ENCODE peak calls at places on chromosomes 7 and 10, in four cellular contexts. One of them, this sample, is unnamed.

GRCh38 chr7:47504546-47505316 is 77.2 kb downstream of the TNS3 start:
- DNase-seq in A549: no peak
- DNase-seq in GM12865: no peak
- DNase-seq in CD4-positive, alpha-beta T cell: no peak
- DNase-seq in this sample: no peak

GRCh38 chr7:46569117-46569433 is 648.0 kb upstream of the IGFBP3 start:
- DNase-seq in A549: no peak
- DNase-seq in GM12865: no peak
- DNase-seq in CD4-positive, alpha-beta T cell: no peak
- DNase-seq in this sample: no peak

GRCh38 chr7:15305002-15305600 is 256.7 kb downstream of the AGMO start:
- DNase-seq in A549: peak
- DNase-seq in GM12865: peak
- DNase-seq in CD4-positive, alpha-beta T cell: no peak
- DNase-seq in this sample: peak

GRCh38 chr10:32950457-32951109 is 7.4 kb downstream of the ITGB1 start:
- DNase-seq in A549: no peak
- DNase-seq in GM12865: no peak
- DNase-seq in CD4-positive, alpha-beta T cell: no peak
- DNase-seq in this sample: no peak

GRCh38 chr10:22259280-22259679 is 41.5 kb upstream of the EBLN1 start:
- DNase-seq in A549: peak
- DNase-seq in GM12865: peak
- DNase-seq in CD4-positive, alpha-beta T cell: no peak
- DNase-seq in this sample: no peak

GRCh38 chr7:28346972-28347371 is 65.3 kb upstream of the CREB5 start:
- DNase-seq in A549: no peak
- DNase-seq in GM12865: no peak
- DNase-seq in CD4-positive, alpha-beta T cell: no peak
- DNase-seq in this sample: no peak

GRCh38 chr7:95471076-95471475 is 14.7 kb upstream of the ASB4 start:
- DNase-seq in A549: peak
- DNase-seq in GM12865: no peak
- DNase-seq in CD4-positive, alpha-beta T cell: no peak
- DNase-seq in this sample: no peak

GRCh38 chr10:4498763-4499251 is 327.2 kb upstream of the AKR1E2 start:
- DNase-seq in A549: no peak
- DNase-seq in GM12865: no peak
- DNase-seq in CD4-positive, alpha-beta T cell: no peak
- DNase-seq in this sample: no peak

GRCh38 chr7:150983893-150984368 is 5.8 kb upstream of the KCNH2 start:
- DNase-seq in A549: no peak
- DNase-seq in GM12865: peak
- DNase-seq in CD4-positive, alpha-beta T cell: no peak
- DNase-seq in this sample: no peak

GRCh38 chr7:44847509-44847919 is 373 bp downstream of the H2AZ2 start:
- DNase-seq in A549: peak
- DNase-seq in GM12865: peak
- DNase-seq in CD4-positive, alpha-beta T cell: peak
- DNase-seq in this sample: peak

GRCh38 chr7:108310351-108310750 is 145.9 kb downstream of the NRCAM start:
- DNase-seq in A549: no peak
- DNase-seq in GM12865: no peak
- DNase-seq in CD4-positive, alpha-beta T cell: no peak
- DNase-seq in this sample: no peak

GRCh38 chr7:3733541-3734140 is 432.6 kb downstream of the SDK1 start:
- DNase-seq in A549: no peak
- DNase-seq in GM12865: no peak
- DNase-seq in CD4-positive, alpha-beta T cell: no peak
- DNase-seq in this sample: no peak

GRCh38 chr10:85548038-85548437 is 818.6 kb downstream of the GRID1 start:
- DNase-seq in A549: peak
- DNase-seq in GM12865: peak
- DNase-seq in CD4-positive, alpha-beta T cell: peak
- DNase-seq in this sample: no peak

GRCh38 chr7:5665106-5666025 is 116.1 kb downstream of the RNF216 start:
- DNase-seq in A549: peak
- DNase-seq in GM12865: peak
- DNase-seq in CD4-positive, alpha-beta T cell: peak
- DNase-seq in this sample: peak

GRCh38 chr10:3067045-3067858 is at the start of gene PFKP:
- DNase-seq in A549: peak
- DNase-seq in GM12865: peak
- DNase-seq in CD4-positive, alpha-beta T cell: peak
- DNase-seq in this sample: peak

GRCh38 chr10:3806603-3807002 is 21.6 kb upstream of the KLF6 start:
- DNase-seq in A549: peak
- DNase-seq in GM12865: peak
- DNase-seq in CD4-positive, alpha-beta T cell: no peak
- DNase-seq in this sample: no peak

GRCh38 chr7:2072042-2072441 is 160.7 kb downstream of the MAD1L1 start:
- DNase-seq in A549: no peak
- DNase-seq in GM12865: peak
- DNase-seq in CD4-positive, alpha-beta T cell: no peak
- DNase-seq in this sample: no peak

GRCh38 chr10:47381427-47382379 is 2.4 kb downstream of the ZNF488 start:
- DNase-seq in A549: no peak
- DNase-seq in GM12865: no peak
- DNase-seq in CD4-positive, alpha-beta T cell: no peak
- DNase-seq in this sample: no peak

GRCh38 chr10:62873866-62874265 is 57.7 kb upstream of the EGR2 start:
- DNase-seq in A549: no peak
- DNase-seq in GM12865: no peak
- DNase-seq in CD4-positive, alpha-beta T cell: no peak
- DNase-seq in this sample: no peak

GRCh38 chr7:112450807-112451661 is 774 bp downstream of the IFRD1 start:
- DNase-seq in A549: peak
- DNase-seq in GM12865: peak
- DNase-seq in CD4-positive, alpha-beta T cell: peak
- DNase-seq in this sample: peak

GRCh38 chr7:70133291-70133690 is 535.0 kb downstream of the AUTS2 start:
- DNase-seq in A549: no peak
- DNase-seq in GM12865: no peak
- DNase-seq in CD4-positive, alpha-beta T cell: no peak
- DNase-seq in this sample: no peak
- TF ChIP-seq CTCF in A549: no peak
- TF ChIP-seq CTCF in GM12865: no peak
- TF ChIP-seq CTCF in CD4-positive, alpha-beta T cell: no peak
- TF ChIP-seq CTCF in this sample: no peak

DNA sequence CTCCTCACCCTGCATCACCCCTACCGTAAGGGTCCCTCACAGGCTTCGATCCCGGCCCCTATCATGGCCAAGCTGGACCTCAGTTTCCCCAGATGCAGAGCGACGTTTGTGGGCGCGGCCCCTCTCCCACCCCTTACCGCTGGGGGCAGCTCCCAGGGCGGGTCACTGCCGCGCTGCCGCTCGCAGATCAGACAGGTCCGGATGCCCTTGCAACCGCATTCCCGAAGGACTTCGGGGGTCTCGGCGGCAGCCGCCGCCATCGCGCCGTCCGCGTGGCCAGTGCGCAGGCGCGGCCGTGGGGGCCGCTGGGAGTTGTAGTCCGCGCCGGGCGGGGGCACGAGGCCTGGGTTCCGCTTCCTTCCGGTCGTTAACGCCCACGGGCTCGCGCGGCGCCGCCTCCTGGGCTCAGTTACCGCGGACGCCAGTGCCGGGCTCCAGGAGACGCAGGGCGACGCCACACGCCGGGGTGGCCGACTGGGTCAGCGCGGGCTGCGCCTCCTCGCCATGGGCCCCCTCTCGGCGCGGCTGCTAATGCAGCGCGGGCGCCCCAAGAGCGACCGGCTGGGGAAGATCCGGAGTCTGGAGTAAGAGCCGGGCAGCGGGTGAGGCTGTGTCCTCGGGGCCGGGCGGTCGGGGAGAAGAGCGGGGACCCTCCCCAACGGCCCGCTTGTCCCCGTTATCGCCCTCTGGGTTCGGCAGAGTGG is at the start of the genes ALKBH4 and LRWD1:
- DNase-seq in A549: peak
- DNase-seq in GM12865: peak
- DNase-seq in CD4-positive, alpha-beta T cell: peak
- DNase-seq in this sample: peak
- TF ChIP-seq CTCF in A549: no peak
- TF ChIP-seq CTCF in GM12865: peak
- TF ChIP-seq CTCF in CD4-positive, alpha-beta T cell: peak
- TF ChIP-seq CTCF in this sample: no peak

DNA sequence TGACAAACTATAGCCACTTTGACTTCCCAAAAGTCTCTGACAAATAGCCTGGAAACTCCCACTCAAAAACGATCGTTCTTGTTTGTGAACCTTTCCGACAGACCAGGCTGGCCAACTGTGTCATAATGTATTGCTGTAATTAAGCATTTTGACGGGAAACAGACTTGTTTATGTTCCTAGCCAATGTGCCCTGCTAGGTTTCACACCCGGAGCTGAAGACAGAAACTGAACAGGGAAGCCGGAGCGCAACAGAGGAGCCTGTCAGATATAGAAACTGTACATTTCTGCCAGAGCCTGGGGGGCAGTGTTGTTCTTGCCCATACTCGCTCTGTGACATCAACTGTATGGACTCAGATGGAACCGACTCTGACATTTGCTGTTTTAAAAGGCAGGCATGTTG is 55.3 kb upstream of the C7orf33 start:
- DNase-seq in A549: peak
- DNase-seq in GM12865: peak
- DNase-seq in CD4-positive, alpha-beta T cell: no peak
- DNase-seq in this sample: no peak
- TF ChIP-seq CTCF in A549: no peak
- TF ChIP-seq CTCF in GM12865: no peak
- TF ChIP-seq CTCF in CD4-positive, alpha-beta T cell: no peak
- TF ChIP-seq CTCF in this sample: no peak

GRCh38 chr7:12821746-12822145 is 134.3 kb downstream of the ARL4A start:
- DNase-seq in A549: no peak
- DNase-seq in GM12865: no peak
- DNase-seq in CD4-positive, alpha-beta T cell: no peak
- DNase-seq in this sample: no peak

GRCh38 chr7:12826079-12826478 is 138.6 kb downstream of the ARL4A start:
- DNase-seq in A549: no peak
- DNase-seq in GM12865: no peak
- DNase-seq in CD4-positive, alpha-beta T cell: no peak
- DNase-seq in this sample: no peak

GRCh38 chr7:12815871-12816270 is 128.4 kb downstream of the ARL4A start:
- DNase-seq in A549: no peak
- DNase-seq in GM12865: no peak
- DNase-seq in CD4-positive, alpha-beta T cell: no peak
- DNase-seq in this sample: no peak

GRCh38 chr7:12814797-12815196 is 127.4 kb downstream of the ARL4A start:
- DNase-seq in A549: no peak
- DNase-seq in GM12865: no peak
- DNase-seq in CD4-positive, alpha-beta T cell: no peak
- DNase-seq in this sample: no peak

DNA sequence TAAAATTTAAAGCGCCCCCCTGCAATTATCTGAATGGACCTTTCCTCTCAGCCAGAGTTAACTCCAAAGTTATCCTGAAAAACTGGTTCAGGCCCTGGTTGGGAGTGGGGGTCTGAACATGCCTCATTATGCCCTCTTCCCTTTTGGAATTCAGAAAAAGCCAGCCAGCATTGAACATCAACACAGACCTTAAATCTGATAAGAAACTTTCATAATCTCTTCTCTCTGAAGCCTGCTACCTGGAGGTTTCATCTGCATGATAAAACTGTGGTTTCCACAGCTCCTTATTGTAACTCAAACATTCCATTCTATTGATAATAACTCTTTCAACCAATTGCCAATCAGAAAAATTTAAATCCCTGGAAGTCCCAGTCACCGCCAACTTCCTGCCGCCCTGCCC is 133.3 kb downstream of the ARL4A start:
- DNase-seq in A549: no peak
- DNase-seq in GM12865: no peak
- DNase-seq in CD4-positive, alpha-beta T cell: no peak
- DNase-seq in this sample: no peak
- TF ChIP-seq CTCF in A549: no peak
- TF ChIP-seq CTCF in GM12865: no peak
- TF ChIP-seq CTCF in CD4-positive, alpha-beta T cell: no peak
- TF ChIP-seq CTCF in this sample: no peak

DNA sequence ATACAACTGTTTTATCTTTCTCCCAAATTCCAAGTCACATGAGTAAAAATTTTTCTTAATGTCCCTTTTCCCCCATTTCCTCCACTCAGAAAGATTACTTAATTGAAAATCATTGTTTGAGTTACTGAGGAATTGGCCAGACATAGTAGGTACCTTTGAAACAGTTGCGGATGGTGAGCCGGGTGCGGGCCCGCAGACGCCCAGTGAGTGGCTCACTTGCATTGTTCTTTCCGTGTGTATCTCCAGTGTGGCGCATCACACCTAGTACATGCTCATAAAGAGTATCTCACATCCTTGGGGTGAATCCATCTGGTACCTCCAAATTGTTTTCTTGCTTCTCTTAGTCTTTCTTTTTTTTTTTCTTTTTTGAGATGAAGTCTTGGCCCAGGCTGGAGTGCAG is 14.3 kb downstream of the TRRAP start:
- DNase-seq in A549: no peak
- DNase-seq in GM12865: no peak
- DNase-seq in CD4-positive, alpha-beta T cell: no peak
- DNase-seq in this sample: no peak
- TF ChIP-seq CTCF in A549: no peak
- TF ChIP-seq CTCF in GM12865: no peak
- TF ChIP-seq CTCF in CD4-positive, alpha-beta T cell: no peak
- TF ChIP-seq CTCF in this sample: no peak

This sample was measured in glutamatergic neuron.